ENCODE peak calls at places on chromosomes 16 and 17, in seven cellular contexts. S is adrenal gland, D is uterus, J is spleen, T is stomach, X is right lobe of liver, F is A549. Y is an unnamed sample.

GRCh38 chr16:87375426-87376135 is 8.0 kb downstream of the FBXO31 start:
- DNase-seq in F (no peak), S (peak), J (peak), D (no peak), X (peak), T (no peak), Y (no peak)

GRCh38 chr17:40547785-40548478 is 17.3 kb downstream of the CCR7 start:
- DNase-seq in J (no peak), D (no peak), X (no peak), S (no peak), T (peak), F (no peak), Y (no peak)

GRCh38 chr17:177762-178161 is 3.7 kb downstream of the DOC2B start:
- DNase-seq in T (no peak), S (no peak), D (no peak), J (no peak), F (no peak), X (no peak), Y (no peak)

GRCh38 chr16:86609115-86609514 is 30.8 kb downstream of the FOXL1 start:
- DNase-seq in J (no peak), F (peak), D (no peak), X (no peak), T (no peak), S (no peak), Y (no peak)

GRCh38 chr17:4074831-4075495 is 67.9 kb downstream of the ZZEF1 start:
- DNase-seq in S (no peak), X (no peak), J (no peak), D (no peak), F (peak), T (no peak), Y (peak)

GRCh38 chr17:39525801-39526506 is 64.7 kb downstream of the CDK12 start:
- DNase-seq in D (no peak), F (no peak), S (no peak), J (no peak), X (no peak), T (no peak), Y (no peak)

GRCh38 chr16:11672206-11673090 is 4.2 kb downstream of the SNN start:
- DNase-seq in T (no peak), S (no peak), D (no peak), J (peak), F (no peak), X (no peak), Y (no peak)

GRCh38 chr16:77888786-77889185 is 100.4 kb downstream of the VAT1L start:
- DNase-seq in F (no peak), J (no peak), D (no peak), T (no peak), S (no peak), X (no peak), Y (no peak)

GRCh38 chr17:72491102-72491501 is 370.3 kb downstream of the SOX9 start:
- DNase-seq in J (no peak), D (no peak), T (no peak), F (no peak), X (no peak), S (no peak), Y (no peak)

GRCh38 chr16:69564845-69565610 is 738 bp upstream of the NFAT5 start:
- DNase-seq in D (no peak), F (no peak), J (no peak), S (no peak), T (no peak), X (no peak), Y (peak)

GRCh38 chr17:17528101-17528500 is 31.9 kb upstream of the RASD1 start:
- DNase-seq in F (no peak), S (no peak), J (no peak), T (no peak), D (no peak), X (no peak), Y (no peak)

GRCh38 chr16:84141143-84141670 is 3.8 kb downstream of the HSDL1 start:
- DNase-seq in F (peak), X (no peak), J (no peak), S (no peak), T (no peak), D (no peak), Y (no peak)

GRCh38 chr16:50530277-50531236 is 17.6 kb upstream of the NKD1 start:
- DNase-seq in J (peak), T (peak), F (no peak), X (peak), D (no peak), S (no peak), Y (no peak)

GRCh38 chr16:5615868-5616642 is 518.5 kb upstream of the EEF2KMT start:
- DNase-seq in S (peak), X (peak), F (peak), D (no peak), T (peak), J (peak), Y (peak)

GRCh38 chr16:53507464-53508180 is 4.6 kb upstream of the AKTIP start:
- DNase-seq in X (no peak), D (no peak), F (no peak), T (no peak), S (no peak), J (no peak), Y (peak)

GRCh38 chr17:50132104-50132794 is 2.3 kb upstream of the SAMD14 start:
- DNase-seq in T (no peak), X (no peak), D (no peak), J (no peak), F (no peak), S (peak), Y (peak)
- TF ChIP-seq POLR2A in T (no peak), X (no peak), D (no peak), J (no peak), F (no peak), S (no peak), Y (no peak)

GRCh38 chr17:77889135-77889505 is 69.4 kb upstream of the TNRC6C start:
- DNase-seq in S (no peak), T (no peak), D (no peak), X (no peak), J (peak), F (no peak), Y (no peak)

GRCh38 chr17:77887110-77887463 is 71.4 kb upstream of the TNRC6C start:
- DNase-seq in J (peak), S (no peak), X (no peak), D (no peak), F (no peak), T (no peak), Y (no peak)

GRCh38 chr17:77888242-77889134 is 70.0 kb upstream of the TNRC6C start:
- DNase-seq in S (no peak), F (no peak), D (no peak), T (no peak), X (no peak), J (peak), Y (no peak)

GRCh38 chr17:77886387-77886728 is 72.1 kb upstream of the TNRC6C start:
- DNase-seq in T (peak), S (no peak), F (peak), J (peak), D (peak), X (no peak), Y (peak)

DNA sequence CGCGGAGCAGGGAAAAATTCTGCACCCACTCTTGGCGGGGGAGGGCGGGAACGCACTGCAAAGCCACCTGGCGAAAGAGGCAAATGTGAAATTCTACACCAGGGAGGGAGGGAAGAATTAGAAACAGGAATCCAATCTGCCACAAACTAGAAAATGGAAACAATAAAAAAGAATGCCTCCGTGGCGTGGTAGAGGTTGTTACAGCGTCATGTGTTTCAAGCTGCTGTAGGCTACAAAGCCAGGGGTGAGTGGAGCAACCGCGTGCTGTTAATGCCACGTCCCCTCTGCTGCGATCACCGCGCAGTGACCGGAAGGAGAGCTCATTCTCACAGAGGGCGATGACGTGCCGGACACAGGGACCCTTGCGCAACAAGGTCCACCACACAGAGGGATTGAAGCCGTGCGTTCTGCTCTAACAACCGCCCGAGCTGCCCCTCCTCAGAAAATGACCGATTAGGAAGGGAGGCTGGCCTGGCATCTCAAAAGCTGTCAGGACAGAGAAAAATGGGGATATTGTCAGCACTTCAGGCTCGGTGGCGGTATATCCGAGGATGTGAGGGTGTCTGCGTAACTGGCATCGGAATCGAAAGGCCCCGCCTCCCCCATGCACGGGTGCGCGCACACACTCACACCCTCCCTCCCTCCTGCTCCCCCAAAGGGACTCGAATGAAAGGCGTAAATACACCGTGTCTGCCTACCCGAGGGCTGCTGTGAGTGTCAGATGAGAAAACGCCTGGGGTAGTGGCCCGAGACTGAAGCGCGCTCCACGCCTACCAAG is 70.8 kb upstream of the TNRC6C start:
- DNase-seq in T (peak), J (peak), F (peak), X (peak), S (peak), D (peak), Y (peak)
- TF ChIP-seq POLR2A in T (no peak), J (no peak), F (no peak), X (peak), S (no peak), D (no peak), Y (no peak)

GRCh38 chr16:46688657-46689491 is at the start of gene VPS35:
- DNase-seq in S (peak), X (peak), T (peak), J (peak), F (peak), D (peak), Y (peak)
- TF ChIP-seq POLR2A in S (no peak), X (peak), T (no peak), J (no peak), F (peak), D (peak), Y (peak)

DNA sequence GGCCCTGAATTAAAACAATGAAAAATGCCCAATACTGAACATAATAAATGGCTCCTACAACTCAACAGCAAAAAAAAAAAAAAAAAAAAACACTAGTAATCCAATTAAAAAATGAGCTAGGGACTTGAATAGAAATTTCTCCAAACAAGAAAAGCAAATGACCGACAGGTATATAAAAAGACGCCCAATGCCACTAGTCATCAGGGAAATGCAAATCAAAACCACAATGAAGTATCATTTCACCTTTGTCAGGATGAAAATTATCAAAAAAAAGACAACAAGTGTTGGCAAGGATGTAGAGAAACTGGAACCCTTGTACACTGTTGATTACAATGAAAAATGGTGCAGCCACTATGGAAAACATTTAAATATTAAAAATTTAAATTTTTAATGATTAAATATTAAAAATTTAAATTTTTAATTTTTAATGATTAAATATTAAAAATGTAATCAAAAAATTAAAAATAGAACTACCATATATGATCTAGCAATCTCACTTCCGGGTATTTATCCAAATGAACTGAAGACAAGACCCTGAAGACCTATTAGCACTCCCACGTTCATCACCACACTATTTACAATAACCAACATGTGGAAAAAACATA is 28.1 kb downstream of the BBS2 start:
- DNase-seq in J (no peak), F (no peak), T (no peak), S (no peak), X (no peak), D (no peak), Y (no peak)
- TF ChIP-seq POLR2A in J (no peak), F (no peak), T (no peak), S (no peak), X (no peak), D (no peak), Y (no peak)

DNA sequence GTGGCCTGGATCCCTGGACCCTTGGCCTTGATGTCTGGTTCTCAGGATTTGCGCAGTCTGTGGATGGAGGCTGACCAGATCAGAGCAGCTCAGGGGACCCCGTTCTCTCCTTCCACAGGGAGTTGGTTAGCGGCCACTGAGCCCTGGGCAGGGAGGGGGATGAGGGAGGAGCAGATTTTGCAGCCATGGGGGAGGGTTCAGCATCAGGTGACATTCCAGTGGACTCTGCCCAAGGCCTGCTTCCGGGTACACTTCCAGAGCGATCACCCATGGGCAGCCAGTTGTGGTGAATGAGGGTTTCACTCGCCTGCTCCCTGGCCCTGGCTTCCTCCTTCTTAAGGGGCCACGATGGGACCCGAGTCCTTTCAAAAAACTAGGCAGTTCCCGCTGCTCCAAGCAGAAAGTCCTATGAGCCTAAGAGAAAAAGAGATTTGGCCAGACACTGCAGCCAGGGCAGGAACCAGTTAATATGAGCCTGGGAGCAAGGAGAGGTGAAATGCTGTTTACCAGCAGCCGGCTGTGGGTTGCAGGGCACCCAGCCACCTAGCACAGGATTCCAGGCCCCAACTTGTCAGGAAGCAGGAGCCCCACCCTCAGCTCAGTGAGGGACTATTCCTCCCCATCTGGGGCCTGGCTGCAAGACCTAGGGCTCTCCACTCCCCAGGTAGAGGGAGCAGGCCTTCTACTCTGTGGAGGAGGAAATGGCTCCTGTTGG is 4.7 kb upstream of the GPRC5C start:
- DNase-seq in S (no peak), X (peak), D (no peak), F (no peak), J (no peak), T (peak), Y (no peak)
- TF ChIP-seq POLR2A in S (no peak), X (peak), D (no peak), F (no peak), J (no peak), T (no peak), Y (no peak)

DNA sequence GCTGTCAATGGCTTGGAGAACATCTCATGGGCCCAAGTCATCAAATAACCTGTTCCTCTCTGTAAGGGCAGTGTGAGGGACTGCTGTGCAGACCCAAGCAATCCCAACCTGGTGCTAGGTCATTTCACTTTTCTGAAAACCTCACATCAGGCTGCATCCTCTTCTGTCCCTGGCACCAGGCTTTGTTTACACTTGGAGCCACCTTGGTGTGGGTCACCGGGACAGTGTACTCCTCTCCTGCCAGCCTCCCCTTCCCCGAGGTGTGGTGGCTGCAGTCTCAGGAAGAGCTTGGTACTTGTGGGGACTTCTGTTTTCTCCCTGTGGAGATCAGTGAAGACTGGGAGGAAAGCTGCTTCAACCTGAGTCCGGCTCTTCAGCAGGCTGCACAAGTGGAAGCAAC is 12.4 kb downstream of the SLC7A6OS start:
- DNase-seq in T (no peak), J (no peak), X (no peak), F (no peak), S (no peak), D (no peak), Y (no peak)
- TF ChIP-seq POLR2A in T (no peak), J (no peak), X (no peak), F (no peak), S (no peak), D (no peak), Y (no peak)

DNA sequence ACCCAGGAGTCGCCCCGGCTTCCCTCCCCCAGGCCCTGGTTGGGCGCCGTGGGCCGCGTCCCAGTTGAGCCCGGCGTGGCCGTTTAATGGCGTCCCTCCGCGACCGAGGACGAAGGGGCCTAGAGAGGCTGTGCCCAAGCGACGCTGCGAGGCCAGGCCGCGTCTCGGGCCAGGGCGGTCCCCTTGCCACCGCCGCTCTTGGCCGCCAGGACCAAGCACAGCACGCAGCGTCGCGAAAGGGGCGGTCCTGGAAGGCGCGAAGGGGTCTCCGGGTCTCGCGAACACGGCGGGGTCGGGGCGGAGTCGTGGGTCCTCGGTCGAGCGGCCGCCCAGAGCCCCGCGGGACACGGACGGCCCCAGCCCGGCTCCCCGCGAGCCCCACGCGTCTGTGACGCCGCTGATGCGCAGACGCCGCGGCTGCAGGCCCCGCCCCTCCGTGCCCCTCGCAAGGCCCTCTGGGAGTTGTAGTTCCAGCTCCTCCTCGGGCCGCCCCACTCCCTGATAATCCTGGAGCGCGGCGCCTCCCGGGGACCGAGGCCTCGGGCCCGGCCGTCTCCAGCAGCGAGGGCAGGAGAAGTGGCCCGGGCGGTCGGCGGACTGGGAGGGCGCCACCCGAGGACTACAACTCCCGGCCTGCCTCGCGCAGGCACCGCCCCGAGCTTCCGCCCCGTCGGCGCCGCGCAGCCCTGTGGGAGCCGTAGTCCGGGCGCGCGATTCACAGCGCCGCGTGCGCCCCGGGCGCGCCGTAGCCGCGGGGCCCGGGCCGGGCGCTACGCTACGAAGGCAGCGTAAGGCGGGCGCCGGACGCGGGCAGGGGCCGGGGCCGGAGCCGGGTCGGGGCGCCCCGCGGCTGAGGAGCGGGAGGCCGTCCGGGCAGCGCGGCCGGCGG is at the start of gene CAPN15:
- DNase-seq in T (peak), X (peak), J (peak), S (peak), D (peak), F (peak), Y (peak)
- TF ChIP-seq POLR2A in T (no peak), X (peak), J (no peak), S (peak), D (peak), F (peak), Y (peak)

DNA sequence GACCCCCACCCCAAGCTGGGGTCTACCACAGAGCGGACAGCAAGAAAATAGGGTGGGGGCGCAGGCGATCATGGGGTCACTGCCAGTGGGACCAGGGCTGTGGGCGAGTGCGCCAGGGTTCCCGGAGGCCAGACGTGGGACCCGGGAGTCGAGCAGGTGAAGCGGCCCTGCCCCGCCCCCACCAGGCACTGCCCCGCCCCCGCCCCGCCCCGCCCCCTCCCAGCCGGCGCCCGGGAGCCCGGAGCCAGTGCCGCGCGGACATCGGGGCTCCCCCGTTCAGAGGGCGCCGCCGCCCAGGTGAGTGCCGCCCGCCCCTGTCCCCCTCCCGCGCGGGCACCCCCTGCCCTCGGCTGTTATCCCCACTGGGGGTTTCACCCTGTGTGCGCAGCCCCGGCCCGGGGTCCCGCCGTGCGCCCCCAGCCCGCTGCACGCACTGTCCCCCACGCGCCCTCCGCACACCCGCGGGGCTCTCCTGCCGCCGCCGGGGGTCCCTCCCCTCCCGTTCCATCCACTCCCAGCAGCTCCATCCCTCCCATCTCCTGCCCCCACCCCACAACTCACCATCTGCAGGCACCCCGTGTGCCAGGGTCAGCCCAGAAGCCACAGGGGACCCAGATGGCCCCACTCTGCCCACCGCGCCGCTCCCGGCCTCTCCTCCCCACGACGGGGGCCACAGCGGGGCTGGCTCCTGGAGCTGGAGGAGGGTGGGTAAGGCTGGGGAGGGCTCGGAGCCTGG is at the start of gene SSTR5:
- DNase-seq in F (no peak), X (no peak), T (no peak), J (no peak), D (no peak), S (no peak), Y (no peak)
- TF ChIP-seq POLR2A in F (no peak), X (no peak), T (no peak), J (no peak), D (no peak), S (no peak), Y (no peak)

DNA sequence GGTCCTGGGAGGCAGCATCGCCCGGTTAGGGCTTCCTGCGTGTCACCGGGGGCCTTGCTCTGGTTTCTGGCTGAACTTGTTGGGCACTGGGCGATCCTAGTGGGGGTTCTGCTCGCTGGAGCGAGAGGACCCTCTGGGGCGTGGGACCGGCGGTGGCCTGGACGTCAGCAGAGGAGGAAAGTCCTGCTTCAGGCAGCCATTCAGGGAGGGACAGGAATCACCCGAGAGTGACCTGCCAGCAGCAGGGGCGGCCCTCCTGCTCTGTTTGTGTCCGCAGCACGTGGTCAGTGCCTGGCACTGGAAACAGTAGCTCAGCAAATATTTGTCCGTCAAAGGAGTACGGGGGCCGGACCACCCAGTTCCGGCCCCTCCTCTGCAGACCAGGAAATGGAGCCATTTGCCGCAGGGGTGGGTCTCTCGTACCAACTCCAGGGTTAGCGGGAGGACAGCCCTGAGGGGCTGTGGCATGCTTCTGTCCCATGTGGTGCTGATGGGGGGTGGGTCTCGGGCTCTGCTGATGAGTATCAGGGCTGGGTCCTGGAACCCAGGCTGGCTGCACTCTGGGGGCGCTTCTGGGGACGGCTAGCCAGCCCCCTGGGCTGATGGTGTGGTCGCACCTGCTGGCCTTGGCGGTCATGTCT is 48.3 kb downstream of the BAIAP2 start:
- DNase-seq in X (peak), T (peak), J (peak), F (no peak), D (no peak), S (peak), Y (no peak)
- TF ChIP-seq POLR2A in X (no peak), T (no peak), J (no peak), F (no peak), D (no peak), S (no peak), Y (no peak)

Y was measured in erythroblast.